ENCODE peak calls at places on chromosomes 4 and X, in five cellular contexts. D is activated T-cell treated with anti-CD3 and anti-CD28 coated beads for 4 hours, J is IMR-90, C is H4, M is cardiac muscle cell. P is an unnamed sample.

GRCh38 chr4:153497091-153497531 is 31.0 kb downstream of the TMEM131L start:
- DNase-seq in C (no peak), J (peak), D (peak), M (peak), P (peak)

GRCh38 chrX:10286195-10286594 is 129.4 kb downstream of the CLCN4 start:
- DNase-seq in M (no peak), D (no peak), J (no peak), C (no peak), P (no peak)

GRCh38 chrX:17024896-17025295 is 78.4 kb downstream of the REPS2 start:
- DNase-seq in J (no peak), C (no peak), D (no peak), M (peak), P (peak)

GRCh38 chr4:132530846-132531245 is 618.2 kb upstream of the PCDH10 start:
- DNase-seq in J (no peak), M (no peak), C (no peak), D (no peak), P (no peak)

GRCh38 chr4:123037809-123038208 is 115.4 kb upstream of the NUDT6 start:
- DNase-seq in J (peak), M (no peak), C (peak), D (no peak), P (no peak)

GRCh38 chr4:137212601-137213000 is 319.7 kb downstream of the PCDH18 start:
- DNase-seq in J (no peak), M (no peak), C (no peak), D (no peak), P (no peak)

GRCh38 chr4:137474711-137475301 is 57.5 kb downstream of the PCDH18 start:
- DNase-seq in M (peak), C (peak), J (peak), D (no peak), P (no peak)

GRCh38 chrX:133544105-133544504 is 128.8 kb upstream of the GPC4 start:
- DNase-seq in M (no peak), C (peak), D (no peak), J (peak), P (no peak)

GRCh38 chrX:21741869-21742701 is 15.8 kb downstream of the SMPX start:
- DNase-seq in J (no peak), D (no peak), C (peak), M (peak), P (no peak)

P was measured in dermis blood vessel endothelial cell.